ENCODE peak calls at places on chromosomes 12 and 14, in ten cellular contexts. One of them, this sample, is unnamed.

GRCh38 chr14:78598046-78598652 is 428.0 kb downstream of the NRXN3 start:
- DNase-seq in GM23338: peak
- DNase-seq in foreskin fibroblast: peak
- DNase-seq in right atrium auricular region: no peak
- DNase-seq in fibroblast of lung: peak
- DNase-seq in choroid plexus epithelial cell: peak
- DNase-seq in GM12865: peak
- DNase-seq in BE2C: peak
- DNase-seq in NB4: peak
- DNase-seq in AG04450: no peak
- DNase-seq in this sample: no peak

GRCh38 chr12:6462234-6462995 is 8.1 kb downstream of the VAMP1 start:
- DNase-seq in GM23338: no peak
- DNase-seq in foreskin fibroblast: no peak
- DNase-seq in right atrium auricular region: no peak
- DNase-seq in fibroblast of lung: no peak
- DNase-seq in choroid plexus epithelial cell: no peak
- DNase-seq in GM12865: no peak
- DNase-seq in BE2C: no peak
- DNase-seq in NB4: no peak
- DNase-seq in AG04450: no peak
- DNase-seq in this sample: no peak

GRCh38 chr14:37597538-37598084 is 2.2 kb downstream of the TTC6 start:
- DNase-seq in GM23338: peak
- DNase-seq in foreskin fibroblast: peak
- DNase-seq in right atrium auricular region: no peak
- DNase-seq in fibroblast of lung: no peak
- DNase-seq in choroid plexus epithelial cell: peak
- DNase-seq in GM12865: no peak
- DNase-seq in BE2C: no peak
- DNase-seq in NB4: no peak
- DNase-seq in AG04450: no peak
- DNase-seq in this sample: no peak

GRCh38 chr12:12976366-12976765 is 23.7 kb downstream of the HEBP1 start:
- DNase-seq in GM23338: no peak
- DNase-seq in foreskin fibroblast: peak
- DNase-seq in right atrium auricular region: no peak
- DNase-seq in fibroblast of lung: peak
- DNase-seq in choroid plexus epithelial cell: peak
- DNase-seq in GM12865: no peak
- DNase-seq in BE2C: no peak
- DNase-seq in NB4: no peak
- DNase-seq in AG04450: peak
- DNase-seq in this sample: peak

GRCh38 chr12:130504110-130504835 is 166.6 kb downstream of the PIWIL1 start:
- DNase-seq in GM23338: no peak
- DNase-seq in foreskin fibroblast: no peak
- DNase-seq in right atrium auricular region: no peak
- DNase-seq in fibroblast of lung: no peak
- DNase-seq in choroid plexus epithelial cell: no peak
- DNase-seq in GM12865: no peak
- DNase-seq in BE2C: no peak
- DNase-seq in NB4: no peak
- DNase-seq in AG04450: no peak
- DNase-seq in this sample: no peak

GRCh38 chr12:10122689-10123088 is 7.3 kb downstream of the CLEC7A start:
- DNase-seq in GM23338: no peak
- DNase-seq in foreskin fibroblast: no peak
- DNase-seq in right atrium auricular region: no peak
- DNase-seq in fibroblast of lung: no peak
- DNase-seq in choroid plexus epithelial cell: no peak
- DNase-seq in GM12865: no peak
- DNase-seq in BE2C: no peak
- DNase-seq in NB4: no peak
- DNase-seq in AG04450: no peak
- DNase-seq in this sample: no peak

GRCh38 chr12:28606967-28607557 is 416.8 kb downstream of the CCDC91 start:
- DNase-seq in GM23338: no peak
- DNase-seq in foreskin fibroblast: no peak
- DNase-seq in right atrium auricular region: no peak
- DNase-seq in fibroblast of lung: no peak
- DNase-seq in choroid plexus epithelial cell: no peak
- DNase-seq in GM12865: no peak
- DNase-seq in BE2C: no peak
- DNase-seq in NB4: no peak
- DNase-seq in AG04450: no peak
- DNase-seq in this sample: no peak

GRCh38 chr14:76812093-76812421 is 625 bp downstream of the ANGEL1 start:
- DNase-seq in GM23338: peak
- DNase-seq in foreskin fibroblast: no peak
- DNase-seq in right atrium auricular region: no peak
- DNase-seq in fibroblast of lung: no peak
- DNase-seq in choroid plexus epithelial cell: no peak
- DNase-seq in GM12865: peak
- DNase-seq in BE2C: no peak
- DNase-seq in NB4: no peak
- DNase-seq in AG04450: no peak
- DNase-seq in this sample: no peak

GRCh38 chr12:20931894-20932293 is 121.4 kb downstream of the SLCO1B3 start:
- DNase-seq in GM23338: peak
- DNase-seq in foreskin fibroblast: no peak
- DNase-seq in right atrium auricular region: no peak
- DNase-seq in fibroblast of lung: no peak
- DNase-seq in choroid plexus epithelial cell: no peak
- DNase-seq in GM12865: no peak
- DNase-seq in BE2C: no peak
- DNase-seq in NB4: no peak
- DNase-seq in AG04450: no peak
- DNase-seq in this sample: no peak

GRCh38 chr14:59331217-59331616 is 134.0 kb downstream of the GPR135 start:
- DNase-seq in GM23338: peak
- DNase-seq in foreskin fibroblast: no peak
- DNase-seq in right atrium auricular region: no peak
- DNase-seq in fibroblast of lung: no peak
- DNase-seq in choroid plexus epithelial cell: no peak
- DNase-seq in GM12865: no peak
- DNase-seq in BE2C: no peak
- DNase-seq in NB4: no peak
- DNase-seq in AG04450: no peak
- DNase-seq in this sample: no peak

GRCh38 chr14:105085766-105086165 is 20.5 kb upstream of the GPR132 start:
- DNase-seq in GM23338: no peak
- DNase-seq in foreskin fibroblast: no peak
- DNase-seq in right atrium auricular region: no peak
- DNase-seq in fibroblast of lung: no peak
- DNase-seq in choroid plexus epithelial cell: no peak
- DNase-seq in GM12865: no peak
- DNase-seq in BE2C: no peak
- DNase-seq in NB4: no peak
- DNase-seq in AG04450: no peak
- DNase-seq in this sample: no peak

GRCh38 chr12:87150969-87151662 is 878.1 kb downstream of the C12orf50 start:
- DNase-seq in GM23338: no peak
- DNase-seq in foreskin fibroblast: no peak
- DNase-seq in right atrium auricular region: no peak
- DNase-seq in fibroblast of lung: no peak
- DNase-seq in choroid plexus epithelial cell: no peak
- DNase-seq in GM12865: peak
- DNase-seq in BE2C: no peak
- DNase-seq in NB4: no peak
- DNase-seq in AG04450: no peak
- DNase-seq in this sample: no peak

GRCh38 chr12:110465024-110465423 is 3.0 kb downstream of the GPN3 start:
- DNase-seq in GM23338: no peak
- DNase-seq in foreskin fibroblast: no peak
- DNase-seq in right atrium auricular region: no peak
- DNase-seq in fibroblast of lung: no peak
- DNase-seq in choroid plexus epithelial cell: no peak
- DNase-seq in GM12865: no peak
- DNase-seq in BE2C: no peak
- DNase-seq in NB4: no peak
- DNase-seq in AG04450: no peak
- DNase-seq in this sample: no peak

GRCh38 chr12:110467847-110468211 is 228 bp downstream of the GPN3 start:
- DNase-seq in GM23338: no peak
- DNase-seq in foreskin fibroblast: no peak
- DNase-seq in right atrium auricular region: no peak
- DNase-seq in fibroblast of lung: no peak
- DNase-seq in choroid plexus epithelial cell: no peak
- DNase-seq in GM12865: no peak
- DNase-seq in BE2C: no peak
- DNase-seq in NB4: no peak
- DNase-seq in AG04450: no peak
- DNase-seq in this sample: no peak

GRCh38 chr12:110468212-110469048 is at the start of the genes FAM216A and GPN3:
- DNase-seq in GM23338: peak
- DNase-seq in foreskin fibroblast: peak
- DNase-seq in right atrium auricular region: peak
- DNase-seq in fibroblast of lung: peak
- DNase-seq in choroid plexus epithelial cell: peak
- DNase-seq in GM12865: peak
- DNase-seq in BE2C: peak
- DNase-seq in NB4: peak
- DNase-seq in AG04450: peak
- DNase-seq in this sample: peak

GRCh38 chr12:110466791-110467190 is 1.3 kb downstream of the GPN3 start:
- DNase-seq in GM23338: no peak
- DNase-seq in foreskin fibroblast: no peak
- DNase-seq in right atrium auricular region: no peak
- DNase-seq in fibroblast of lung: no peak
- DNase-seq in choroid plexus epithelial cell: no peak
- DNase-seq in GM12865: no peak
- DNase-seq in BE2C: no peak
- DNase-seq in NB4: peak
- DNase-seq in AG04450: no peak
- DNase-seq in this sample: no peak
- H3K4me3 ChIP-seq in GM23338: peak
- H3K4me3 ChIP-seq in foreskin fibroblast: peak
- H3K4me3 ChIP-seq in right atrium auricular region: no peak
- H3K4me3 ChIP-seq in fibroblast of lung: no peak
- H3K4me3 ChIP-seq in choroid plexus epithelial cell: no peak
- H3K4me3 ChIP-seq in GM12865: peak
- H3K4me3 ChIP-seq in BE2C: peak
- H3K4me3 ChIP-seq in NB4: peak
- H3K4me3 ChIP-seq in AG04450: peak
- H3K4me3 ChIP-seq in this sample: no peak

DNA sequence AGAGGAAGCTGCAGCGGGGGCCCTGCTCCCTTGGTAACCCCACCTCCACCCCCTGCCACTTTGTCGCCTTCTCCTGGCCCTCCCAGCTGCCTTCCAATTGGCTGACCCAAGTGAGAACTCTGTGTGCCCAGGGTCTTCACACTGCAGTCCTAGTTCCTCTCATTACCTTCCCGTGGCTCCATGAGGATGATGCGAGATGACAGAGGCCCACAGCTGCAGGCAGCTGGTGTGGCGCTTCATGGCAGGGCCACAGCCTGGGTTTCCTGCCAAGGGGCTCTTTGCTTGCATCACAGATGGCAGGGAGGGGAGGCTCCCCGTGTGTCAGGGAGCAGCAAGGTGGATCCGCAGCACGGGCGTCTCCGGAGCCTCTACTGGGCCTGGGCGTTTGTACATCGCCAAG is 29.0 kb downstream of the DEGS2 start:
- DNase-seq in GM23338: no peak
- DNase-seq in foreskin fibroblast: no peak
- DNase-seq in right atrium auricular region: no peak
- DNase-seq in fibroblast of lung: no peak
- DNase-seq in choroid plexus epithelial cell: no peak
- DNase-seq in GM12865: no peak
- DNase-seq in BE2C: no peak
- DNase-seq in NB4: no peak
- DNase-seq in AG04450: no peak
- DNase-seq in this sample: no peak
- TF ChIP-seq CTCF in GM23338: no peak
- TF ChIP-seq CTCF in foreskin fibroblast: no peak
- TF ChIP-seq CTCF in right atrium auricular region: no peak
- TF ChIP-seq CTCF in fibroblast of lung: no peak
- TF ChIP-seq CTCF in choroid plexus epithelial cell: no peak
- TF ChIP-seq CTCF in GM12865: no peak
- TF ChIP-seq CTCF in BE2C: no peak
- TF ChIP-seq CTCF in NB4: no peak
- TF ChIP-seq CTCF in AG04450: no peak
- TF ChIP-seq CTCF in this sample: no peak

DNA sequence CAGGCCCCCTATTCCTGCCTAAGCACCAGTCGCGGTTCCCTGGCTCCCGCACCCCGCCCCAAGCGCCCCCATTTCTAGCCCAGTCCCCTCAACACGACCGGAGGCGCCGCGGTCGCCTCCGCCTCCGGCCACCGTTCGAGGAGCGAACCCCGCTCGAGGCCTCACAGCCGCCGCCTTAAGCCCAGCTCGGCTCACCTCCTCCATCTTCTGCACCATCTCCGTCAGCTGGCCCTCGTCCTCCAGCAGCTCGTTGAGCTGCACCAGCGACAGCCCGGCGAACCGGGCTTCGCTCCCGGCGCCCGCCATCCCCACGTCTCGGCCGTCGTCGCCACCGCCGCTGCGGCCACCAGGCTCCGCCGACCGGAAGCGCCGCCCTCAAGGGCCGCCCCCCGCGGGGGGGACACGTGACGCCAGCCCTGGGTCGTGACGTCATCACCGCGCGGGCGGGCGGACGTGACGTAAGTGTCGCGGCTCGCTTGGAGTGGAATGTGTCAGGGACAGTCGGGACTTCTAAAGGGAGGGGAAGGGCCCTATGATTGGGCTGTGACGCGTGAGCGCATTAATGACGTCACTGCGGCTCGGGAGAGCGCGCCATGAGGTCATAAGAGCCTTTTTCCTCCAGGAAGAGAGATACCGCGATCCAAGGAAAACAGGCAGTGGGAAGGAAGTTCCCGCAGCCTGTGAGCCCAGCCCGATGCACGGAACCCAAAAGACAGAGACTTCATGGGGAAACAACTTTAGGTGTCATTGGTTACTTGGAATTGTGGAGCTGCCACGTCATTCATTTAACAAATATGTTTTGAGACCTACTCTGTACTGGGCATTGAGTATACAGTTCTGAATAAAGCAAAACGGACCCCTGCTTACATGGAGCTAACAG is at the start of gene VPS37B:
- DNase-seq in GM23338: peak
- DNase-seq in foreskin fibroblast: peak
- DNase-seq in right atrium auricular region: peak
- DNase-seq in fibroblast of lung: peak
- DNase-seq in choroid plexus epithelial cell: peak
- DNase-seq in GM12865: peak
- DNase-seq in BE2C: peak
- DNase-seq in NB4: peak
- DNase-seq in AG04450: no peak
- DNase-seq in this sample: peak
- H3K4me3 ChIP-seq in GM23338: peak
- H3K4me3 ChIP-seq in foreskin fibroblast: peak
- H3K4me3 ChIP-seq in right atrium auricular region: peak
- H3K4me3 ChIP-seq in fibroblast of lung: peak
- H3K4me3 ChIP-seq in choroid plexus epithelial cell: peak
- H3K4me3 ChIP-seq in GM12865: peak
- H3K4me3 ChIP-seq in BE2C: peak
- H3K4me3 ChIP-seq in NB4: peak
- H3K4me3 ChIP-seq in AG04450: peak
- H3K4me3 ChIP-seq in this sample: peak

DNA sequence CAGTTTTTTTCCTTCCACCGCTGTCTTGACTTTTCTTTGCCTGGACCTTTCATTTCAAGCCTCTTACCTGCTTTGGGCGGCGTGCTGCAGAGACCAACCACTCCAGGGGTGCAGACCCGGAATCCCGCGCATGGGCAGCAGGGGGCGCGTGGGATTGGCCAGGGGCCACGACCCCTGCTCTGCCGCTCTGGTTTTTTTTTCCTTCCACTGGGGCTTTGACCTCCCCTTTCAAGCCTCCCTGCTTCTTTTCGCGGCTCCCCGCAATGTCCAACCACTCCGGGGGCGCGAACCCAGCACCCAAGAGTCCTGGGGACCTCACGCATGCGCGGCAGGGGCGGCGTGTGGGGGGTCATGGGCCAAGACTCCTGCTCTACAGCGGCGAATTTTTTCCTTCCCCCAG is 325.1 kb downstream of the ALG10 start:
- DNase-seq in GM23338: peak
- DNase-seq in foreskin fibroblast: no peak
- DNase-seq in right atrium auricular region: no peak
- DNase-seq in fibroblast of lung: no peak
- DNase-seq in choroid plexus epithelial cell: no peak
- DNase-seq in GM12865: no peak
- DNase-seq in BE2C: peak
- DNase-seq in NB4: no peak
- DNase-seq in AG04450: no peak
- DNase-seq in this sample: no peak
- TF ChIP-seq CTCF in GM23338: no peak
- TF ChIP-seq CTCF in foreskin fibroblast: no peak
- TF ChIP-seq CTCF in right atrium auricular region: no peak
- TF ChIP-seq CTCF in fibroblast of lung: no peak
- TF ChIP-seq CTCF in choroid plexus epithelial cell: no peak
- TF ChIP-seq CTCF in GM12865: no peak
- TF ChIP-seq CTCF in BE2C: peak
- TF ChIP-seq CTCF in NB4: no peak
- TF ChIP-seq CTCF in AG04450: no peak
- TF ChIP-seq CTCF in this sample: no peak